ENCODE peak calls at places on chromosomes 11 and 22, in ten cellular contexts. L, B, E, S, W, U, C, Q, J and V are unnamed samples.

GRCh38 chr11:8913961-8914660 is 3.1 kb downstream of the AKIP1 start:
- DNase-seq in J (peak), Q (peak), E (peak), S (peak), W (no peak), B (no peak), C (peak), U (no peak), L (no peak), V (no peak)

GRCh38 chr22:30985561-30986208 is 16.6 kb downstream of the TUG1 start:
- DNase-seq in J (no peak), Q (no peak), C (no peak), W (no peak), U (no peak), L (no peak), B (no peak), E (no peak), S (no peak), V (no peak)

GRCh38 chr22:28360846-28361424 is 318.7 kb downstream of the TTC28 start:
- DNase-seq in C (no peak), Q (no peak), B (no peak), E (no peak), L (no peak), J (no peak), S (no peak), W (no peak), U (no peak), V (no peak)

GRCh38 chr11:69557266-69557665 is 75.8 kb downstream of the LINC01488 start:
- DNase-seq in L (no peak), U (no peak), C (no peak), Q (no peak), S (no peak), B (no peak), E (no peak), J (no peak), W (no peak), V (no peak)

GRCh38 chr11:117256573-117256972 is 24.1 kb downstream of the RNF214 start:
- DNase-seq in L (no peak), J (no peak), B (no peak), E (no peak), C (no peak), U (peak), Q (no peak), W (no peak), S (peak), V (no peak)

GRCh38 chr11:92314499-92314898 is 89.9 kb downstream of the FAT3 start:
- DNase-seq in B (no peak), J (no peak), L (no peak), E (no peak), U (no peak), Q (no peak), C (no peak), W (no peak), S (no peak), V (no peak)

GRCh38 chr22:31323578-31324550 is 22.3 kb downstream of the PATZ1 start:
- DNase-seq in E (no peak), B (no peak), L (no peak), Q (no peak), U (no peak), S (no peak), C (no peak), J (no peak), W (no peak), V (no peak)

GRCh38 chr11:75275581-75275980 is 35.0 kb downstream of the TPBGL start:
- DNase-seq in U (no peak), Q (no peak), E (peak), S (no peak), L (no peak), B (no peak), J (no peak), W (no peak), C (no peak), V (peak)

GRCh38 chr11:65767406-65767805 is 13.4 kb downstream of the AP5B1 start:
- DNase-seq in E (no peak), U (no peak), B (no peak), Q (no peak), L (peak), S (no peak), W (no peak), C (no peak), J (no peak), V (no peak)

GRCh38 chr11:79258606-79259005 is 182.2 kb downstream of the TENM4 start:
- DNase-seq in U (no peak), W (no peak), E (no peak), J (no peak), L (no peak), B (no peak), C (no peak), Q (no peak), S (no peak), V (no peak)

GRCh38 chr22:47129902-47130301 is 367.5 kb downstream of the TBC1D22A start:
- DNase-seq in C (no peak), S (peak), E (no peak), J (no peak), Q (no peak), L (no peak), B (no peak), W (peak), U (no peak), V (no peak)

GRCh38 chr22:38782402-38783094 is 11.4 kb downstream of the DNAL4 start:
- DNase-seq in Q (peak), E (no peak), J (no peak), U (no peak), C (no peak), L (no peak), W (no peak), S (peak), B (no peak), V (no peak)

GRCh38 chr22:39136317-39136716 is 16.2 kb downstream of the CBX7 start:
- DNase-seq in L (no peak), J (no peak), U (no peak), C (no peak), W (no peak), B (no peak), Q (no peak), E (no peak), S (peak), V (no peak)

GRCh38 chr11:111922803-111923202 is 4.1 kb downstream of the C11orf52 start:
- DNase-seq in J (peak), W (no peak), B (peak), Q (no peak), S (peak), C (no peak), U (peak), E (no peak), L (no peak), V (no peak)

GRCh38 chr11:100719362-100719761 is 32.3 kb downstream of the ARHGAP42 start:
- DNase-seq in B (no peak), Q (no peak), S (no peak), J (peak), E (no peak), U (no peak), L (no peak), C (no peak), W (peak), V (no peak)

GRCh38 chr22:37032535-37033460 is 13.3 kb downstream of the MPST start:
- DNase-seq in L (peak), W (peak), Q (no peak), C (no peak), S (peak), U (no peak), J (no peak), E (no peak), B (no peak), V (no peak)

GRCh38 chr11:60345489-60345888 is 18.4 kb downstream of the MS4A6E start:
- DNase-seq in E (peak), B (no peak), C (peak), L (no peak), S (no peak), J (peak), Q (peak), W (no peak), U (no peak), V (no peak)

GRCh38 chr22:37563153-37564081 is 3.1 kb downstream of the CDC42EP1 start:
- DNase-seq in L (peak), Q (peak), E (no peak), B (peak), C (no peak), J (peak), U (peak), S (peak), W (peak), V (no peak)

GRCh38 chr11:9385288-9385902 is 943 bp downstream of the IPO7 start:
- DNase-seq in Q (no peak), C (no peak), L (no peak), S (peak), E (peak), W (no peak), B (no peak), U (no peak), J (no peak), V (no peak)

GRCh38 chr11:121091492-121092179 is 9.4 kb upstream of the TECTA start:
- DNase-seq in C (no peak), S (no peak), U (no peak), B (no peak), E (no peak), J (no peak), L (no peak), Q (no peak), W (no peak), V (no peak)

GRCh38 chr11:128412847-128413791 is 174.2 kb downstream of the ETS1 start:
- DNase-seq in L (no peak), W (no peak), E (no peak), C (no peak), Q (no peak), B (no peak), J (no peak), S (no peak), U (no peak), V (no peak)

GRCh38 chr22:46072981-46073682 is 77.2 kb upstream of the PPARA start:
- DNase-seq in E (no peak), Q (no peak), U (no peak), B (no peak), L (no peak), S (no peak), C (no peak), W (no peak), J (no peak), V (no peak)

GRCh38 chr11:120181446-120181992 is 29.3 kb upstream of the OAF start:
- DNase-seq in S (no peak), L (no peak), W (no peak), B (no peak), J (no peak), C (no peak), Q (no peak), U (no peak), E (no peak), V (no peak)

GRCh38 chr11:57566035-57566504 is 1.4 kb downstream of the UBE2L6 start:
- DNase-seq in L (no peak), C (no peak), W (peak), B (no peak), Q (no peak), S (peak), J (peak), U (peak), E (peak), V (no peak)

GRCh38 chr22:37638351-37639069 is 959 bp upstream of the SH3BP1 start:
- DNase-seq in W (no peak), E (no peak), L (no peak), S (no peak), B (no peak), C (no peak), J (no peak), U (no peak), Q (no peak), V (no peak)

GRCh38 chr22:46652930-46653331 is 32.7 kb downstream of the GRAMD4 start:
- DNase-seq in Q (no peak), S (peak), E (no peak), W (no peak), J (peak), B (no peak), L (no peak), U (no peak), C (no peak), V (no peak)

DNA sequence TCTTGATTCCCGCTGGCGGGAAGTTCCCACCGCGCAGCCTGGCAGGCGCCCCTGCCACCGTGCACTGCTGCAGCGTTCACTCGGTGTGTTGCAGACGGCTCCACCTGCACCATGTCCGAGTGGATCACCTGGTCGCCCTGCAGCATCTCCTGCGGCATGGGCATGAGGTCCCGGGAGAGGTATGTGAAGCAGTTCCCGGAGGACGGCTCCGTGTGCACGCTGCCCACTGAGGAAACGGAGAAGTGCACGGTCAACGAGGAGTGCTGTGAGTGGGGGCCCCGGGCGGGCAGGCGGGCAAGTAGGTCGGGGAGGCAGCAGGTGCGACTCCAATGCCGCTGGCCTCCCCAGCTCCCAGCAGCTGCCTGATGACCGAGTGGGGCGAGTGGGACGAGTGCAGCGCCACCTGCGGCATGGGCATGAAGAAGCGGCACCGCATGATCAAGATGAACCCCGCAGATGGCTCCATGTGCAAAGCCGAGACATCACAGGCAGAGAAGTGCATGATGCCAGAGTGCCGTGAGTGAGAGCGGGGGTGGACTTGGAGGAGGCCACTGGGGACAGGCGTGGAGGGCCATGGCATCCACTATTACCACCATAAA is 99.7 kb downstream of the RRAS2 start:
- DNase-seq in W (no peak), U (no peak), C (no peak), J (no peak), E (no peak), Q (no peak), S (no peak), L (no peak), B (no peak), V (no peak)
- TF ChIP-seq CTCF in W (no peak), U (no peak), C (no peak), J (no peak), E (no peak), Q (no peak), S (no peak), L (no peak), B (no peak), V (no peak)

GRCh38 chr11:12812849-12813248 is 138.6 kb downstream of the TEAD1 start:
- DNase-seq in J (no peak), U (no peak), L (no peak), S (no peak), B (no peak), Q (no peak), C (no peak), E (no peak), W (no peak), V (no peak)

GRCh38 chr11:12811861-12812260 is 137.6 kb downstream of the TEAD1 start:
- DNase-seq in U (no peak), Q (no peak), C (no peak), B (no peak), S (no peak), L (no peak), W (no peak), J (no peak), E (peak), V (no peak)

GRCh38 chr11:12815931-12816494 is 141.8 kb downstream of the TEAD1 start:
- DNase-seq in E (peak), W (no peak), Q (no peak), J (no peak), B (no peak), C (no peak), L (no peak), S (no peak), U (no peak), V (no peak)

GRCh38 chr11:12815150-12815523 is 140.9 kb downstream of the TEAD1 start:
- DNase-seq in Q (no peak), C (no peak), B (no peak), S (no peak), L (no peak), W (no peak), U (no peak), J (no peak), E (no peak), V (no peak)

DNA sequence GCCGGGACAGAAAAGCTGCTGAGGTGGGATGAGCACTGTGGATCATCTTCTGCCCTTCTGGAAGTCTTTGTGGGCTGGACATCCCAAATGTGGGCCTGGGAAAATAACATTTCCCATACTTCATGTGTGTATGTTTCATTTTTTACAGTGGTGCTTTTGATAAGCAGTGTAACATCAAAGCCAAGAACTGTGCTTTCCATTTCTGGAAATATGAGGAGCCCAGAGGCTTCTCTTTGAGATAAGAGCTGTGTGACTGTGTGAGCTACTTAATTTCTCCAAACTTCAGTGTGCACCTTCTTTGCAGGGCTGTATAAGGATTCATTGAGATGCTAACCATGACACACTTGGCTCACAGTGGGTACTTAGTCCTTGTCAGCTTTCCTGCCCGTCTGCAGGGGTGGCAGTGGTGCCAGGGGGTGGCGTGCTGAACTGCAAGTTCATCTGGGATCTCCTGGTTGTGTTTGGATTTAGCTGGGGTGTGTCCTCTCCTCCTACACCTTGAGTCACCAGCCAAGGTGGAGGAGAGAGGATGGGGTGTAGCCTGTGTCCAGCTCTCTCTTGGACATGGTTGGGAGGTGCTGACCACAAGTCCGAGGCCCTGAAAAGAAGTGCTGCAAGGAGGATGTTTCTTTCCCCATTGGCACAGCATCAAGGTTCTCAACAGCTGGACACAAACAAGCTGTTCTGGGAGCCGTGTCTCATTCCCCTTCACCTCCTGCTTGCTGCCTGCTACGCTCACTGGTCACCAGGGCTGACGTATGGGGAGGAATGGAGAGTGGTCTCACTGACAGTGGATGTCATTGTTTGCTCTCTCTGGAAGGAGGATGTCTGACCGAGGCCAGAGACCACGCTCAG is 139.4 kb downstream of the TEAD1 start:
- DNase-seq in Q (no peak), E (no peak), J (no peak), L (no peak), W (peak), C (no peak), S (no peak), U (peak), B (no peak), V (no peak)
- TF ChIP-seq CTCF in Q (no peak), E (no peak), J (no peak), L (no peak), W (no peak), C (no peak), S (no peak), U (no peak), B (peak), V (no peak)

GRCh38 chr11:825366-826231 is 2.1 kb upstream of the CRACR2B start:
- DNase-seq in E (no peak), S (no peak), Q (no peak), J (no peak), C (no peak), U (no peak), W (peak), B (no peak), L (no peak), V (no peak)
- TF ChIP-seq CTCF in E (no peak), S (no peak), Q (no peak), J (no peak), C (no peak), U (no peak), W (no peak), B (no peak), L (no peak), V (no peak)

GRCh38 chr11:44307340-44308099 is 2.4 kb downstream of the ALX4 start:
- DNase-seq in J (no peak), S (peak), C (no peak), Q (no peak), W (no peak), L (no peak), U (no peak), B (no peak), E (no peak), V (no peak)
- TF ChIP-seq CTCF in J (no peak), S (no peak), C (no peak), Q (no peak), W (no peak), L (no peak), U (no peak), B (no peak), E (no peak), V (no peak)